ENCODE peak calls at places on chromosomes 16 and 17, in nine cellular contexts. One of them, this sample, is unnamed.

GRCh38 chr17:58215685-58216084 is 3.4 kb downstream of the MKS1 start:
- DNase-seq in GM12878: no peak
- DNase-seq in heart left ventricle: no peak
- DNase-seq in OCI-LY7: peak
- DNase-seq in RWPE1: no peak
- DNase-seq in fibroblast of pulmonary artery: no peak
- DNase-seq in GM13977: no peak
- DNase-seq in Calu3: no peak
- DNase-seq in CD4-positive, alpha-beta T cell: no peak
- DNase-seq in this sample: no peak

GRCh38 chr17:40103742-40104095 is 3.3 kb upstream of the NR1D1 start:
- DNase-seq in GM12878: no peak
- DNase-seq in heart left ventricle: no peak
- DNase-seq in OCI-LY7: no peak
- DNase-seq in RWPE1: no peak
- DNase-seq in fibroblast of pulmonary artery: no peak
- DNase-seq in GM13977: no peak
- DNase-seq in Calu3: no peak
- DNase-seq in CD4-positive, alpha-beta T cell: no peak
- DNase-seq in this sample: no peak

GRCh38 chr16:28491080-28491969 is 549 bp downstream of the CLN3 start:
- DNase-seq in GM12878: no peak
- DNase-seq in heart left ventricle: peak
- DNase-seq in OCI-LY7: peak
- DNase-seq in RWPE1: peak
- DNase-seq in fibroblast of pulmonary artery: peak
- DNase-seq in GM13977: peak
- DNase-seq in Calu3: peak
- DNase-seq in CD4-positive, alpha-beta T cell: no peak
- DNase-seq in this sample: no peak

GRCh38 chr17:7932949-7933348 is 943 bp downstream of the CNTROB start:
- DNase-seq in GM12878: no peak
- DNase-seq in heart left ventricle: peak
- DNase-seq in OCI-LY7: peak
- DNase-seq in RWPE1: peak
- DNase-seq in fibroblast of pulmonary artery: peak
- DNase-seq in GM13977: peak
- DNase-seq in Calu3: peak
- DNase-seq in CD4-positive, alpha-beta T cell: no peak
- DNase-seq in this sample: no peak

GRCh38 chr16:87344165-87344930 is 27.2 kb upstream of the C16orf95 start:
- DNase-seq in GM12878: no peak
- DNase-seq in heart left ventricle: no peak
- DNase-seq in OCI-LY7: no peak
- DNase-seq in RWPE1: no peak
- DNase-seq in fibroblast of pulmonary artery: no peak
- DNase-seq in GM13977: no peak
- DNase-seq in Calu3: no peak
- DNase-seq in CD4-positive, alpha-beta T cell: no peak
- DNase-seq in this sample: no peak

GRCh38 chr16:87548086-87548485 is 54.2 kb upstream of the JPH3 start:
- DNase-seq in GM12878: no peak
- DNase-seq in heart left ventricle: no peak
- DNase-seq in OCI-LY7: no peak
- DNase-seq in RWPE1: no peak
- DNase-seq in fibroblast of pulmonary artery: no peak
- DNase-seq in GM13977: no peak
- DNase-seq in Calu3: no peak
- DNase-seq in CD4-positive, alpha-beta T cell: no peak
- DNase-seq in this sample: no peak

GRCh38 chr16:81437860-81438259 is 6.7 kb upstream of the CMIP start:
- DNase-seq in GM12878: no peak
- DNase-seq in heart left ventricle: no peak
- DNase-seq in OCI-LY7: no peak
- DNase-seq in RWPE1: no peak
- DNase-seq in fibroblast of pulmonary artery: no peak
- DNase-seq in GM13977: no peak
- DNase-seq in Calu3: no peak
- DNase-seq in CD4-positive, alpha-beta T cell: no peak
- DNase-seq in this sample: no peak

GRCh38 chr16:66662445-66663194 is 33.9 kb downstream of the CMTM4 start:
- DNase-seq in GM12878: no peak
- DNase-seq in heart left ventricle: no peak
- DNase-seq in OCI-LY7: peak
- DNase-seq in RWPE1: peak
- DNase-seq in fibroblast of pulmonary artery: peak
- DNase-seq in GM13977: no peak
- DNase-seq in Calu3: peak
- DNase-seq in CD4-positive, alpha-beta T cell: no peak
- DNase-seq in this sample: no peak

GRCh38 chr17:75081611-75082540 is 5.9 kb upstream of the SLC16A5 start:
- DNase-seq in GM12878: no peak
- DNase-seq in heart left ventricle: no peak
- DNase-seq in OCI-LY7: no peak
- DNase-seq in RWPE1: no peak
- DNase-seq in fibroblast of pulmonary artery: no peak
- DNase-seq in GM13977: no peak
- DNase-seq in Calu3: no peak
- DNase-seq in CD4-positive, alpha-beta T cell: no peak
- DNase-seq in this sample: no peak

GRCh38 chr17:15091825-15092224 is 173.3 kb downstream of the PMP22 start:
- DNase-seq in GM12878: no peak
- DNase-seq in heart left ventricle: no peak
- DNase-seq in OCI-LY7: peak
- DNase-seq in RWPE1: peak
- DNase-seq in fibroblast of pulmonary artery: no peak
- DNase-seq in GM13977: no peak
- DNase-seq in Calu3: peak
- DNase-seq in CD4-positive, alpha-beta T cell: no peak
- DNase-seq in this sample: no peak
- TF ChIP-seq CTCF in GM12878: no peak
- TF ChIP-seq CTCF in heart left ventricle: no peak
- TF ChIP-seq CTCF in OCI-LY7: peak
- TF ChIP-seq CTCF in RWPE1: peak
- TF ChIP-seq CTCF in fibroblast of pulmonary artery: no peak
- TF ChIP-seq CTCF in GM13977: no peak
- TF ChIP-seq CTCF in Calu3: no peak
- TF ChIP-seq CTCF in CD4-positive, alpha-beta T cell: no peak
- TF ChIP-seq CTCF in this sample: peak

GRCh38 chr16:57137566-57138273 is 45.3 kb downstream of the CPNE2 start:
- DNase-seq in GM12878: no peak
- DNase-seq in heart left ventricle: no peak
- DNase-seq in OCI-LY7: no peak
- DNase-seq in RWPE1: no peak
- DNase-seq in fibroblast of pulmonary artery: no peak
- DNase-seq in GM13977: no peak
- DNase-seq in Calu3: no peak
- DNase-seq in CD4-positive, alpha-beta T cell: no peak
- DNase-seq in this sample: no peak

GRCh38 chr16:57133911-57134310 is 41.5 kb downstream of the CPNE2 start:
- DNase-seq in GM12878: no peak
- DNase-seq in heart left ventricle: no peak
- DNase-seq in OCI-LY7: no peak
- DNase-seq in RWPE1: no peak
- DNase-seq in fibroblast of pulmonary artery: no peak
- DNase-seq in GM13977: no peak
- DNase-seq in Calu3: no peak
- DNase-seq in CD4-positive, alpha-beta T cell: no peak
- DNase-seq in this sample: no peak

GRCh38 chr16:57134982-57135381 is 42.6 kb downstream of the CPNE2 start:
- DNase-seq in GM12878: no peak
- DNase-seq in heart left ventricle: no peak
- DNase-seq in OCI-LY7: peak
- DNase-seq in RWPE1: no peak
- DNase-seq in fibroblast of pulmonary artery: no peak
- DNase-seq in GM13977: no peak
- DNase-seq in Calu3: no peak
- DNase-seq in CD4-positive, alpha-beta T cell: peak
- DNase-seq in this sample: no peak

GRCh38 chr16:57138281-57138935 is 46.0 kb downstream of the CPNE2 start:
- DNase-seq in GM12878: no peak
- DNase-seq in heart left ventricle: no peak
- DNase-seq in OCI-LY7: no peak
- DNase-seq in RWPE1: no peak
- DNase-seq in fibroblast of pulmonary artery: no peak
- DNase-seq in GM13977: no peak
- DNase-seq in Calu3: no peak
- DNase-seq in CD4-positive, alpha-beta T cell: no peak
- DNase-seq in this sample: no peak

GRCh38 chr16:57137043-57137442 is 44.7 kb downstream of the CPNE2 start:
- DNase-seq in GM12878: no peak
- DNase-seq in heart left ventricle: no peak
- DNase-seq in OCI-LY7: no peak
- DNase-seq in RWPE1: no peak
- DNase-seq in fibroblast of pulmonary artery: no peak
- DNase-seq in GM13977: no peak
- DNase-seq in Calu3: no peak
- DNase-seq in CD4-positive, alpha-beta T cell: no peak
- DNase-seq in this sample: no peak
- TF ChIP-seq CTCF in GM12878: no peak
- TF ChIP-seq CTCF in heart left ventricle: no peak
- TF ChIP-seq CTCF in OCI-LY7: no peak
- TF ChIP-seq CTCF in RWPE1: no peak
- TF ChIP-seq CTCF in fibroblast of pulmonary artery: no peak
- TF ChIP-seq CTCF in GM13977: no peak
- TF ChIP-seq CTCF in Calu3: no peak
- TF ChIP-seq CTCF in CD4-positive, alpha-beta T cell: no peak
- TF ChIP-seq CTCF in this sample: no peak

GRCh38 chr16:89442990-89443726 is 47.2 kb downstream of the ANKRD11 start:
- DNase-seq in GM12878: no peak
- DNase-seq in heart left ventricle: peak
- DNase-seq in OCI-LY7: no peak
- DNase-seq in RWPE1: peak
- DNase-seq in fibroblast of pulmonary artery: peak
- DNase-seq in GM13977: no peak
- DNase-seq in Calu3: peak
- DNase-seq in CD4-positive, alpha-beta T cell: no peak
- DNase-seq in this sample: no peak
- TF ChIP-seq CTCF in GM12878: no peak
- TF ChIP-seq CTCF in heart left ventricle: no peak
- TF ChIP-seq CTCF in OCI-LY7: no peak
- TF ChIP-seq CTCF in RWPE1: peak
- TF ChIP-seq CTCF in fibroblast of pulmonary artery: no peak
- TF ChIP-seq CTCF in GM13977: no peak
- TF ChIP-seq CTCF in Calu3: no peak
- TF ChIP-seq CTCF in CD4-positive, alpha-beta T cell: no peak
- TF ChIP-seq CTCF in this sample: no peak

GRCh38 chr17:2331303-2331702 is 5.0 kb downstream of the TSR1 start:
- DNase-seq in GM12878: no peak
- DNase-seq in heart left ventricle: no peak
- DNase-seq in OCI-LY7: no peak
- DNase-seq in RWPE1: no peak
- DNase-seq in fibroblast of pulmonary artery: no peak
- DNase-seq in GM13977: no peak
- DNase-seq in Calu3: no peak
- DNase-seq in CD4-positive, alpha-beta T cell: no peak
- DNase-seq in this sample: no peak

GRCh38 chr17:2335726-2336214 is 487 bp downstream of the TSR1 start:
- DNase-seq in GM12878: no peak
- DNase-seq in heart left ventricle: no peak
- DNase-seq in OCI-LY7: no peak
- DNase-seq in RWPE1: peak
- DNase-seq in fibroblast of pulmonary artery: no peak
- DNase-seq in GM13977: no peak
- DNase-seq in Calu3: no peak
- DNase-seq in CD4-positive, alpha-beta T cell: no peak
- DNase-seq in this sample: no peak

GRCh38 chr17:2337152-2337810 is at the start of gene SGSM2:
- DNase-seq in GM12878: no peak
- DNase-seq in heart left ventricle: peak
- DNase-seq in OCI-LY7: peak
- DNase-seq in RWPE1: peak
- DNase-seq in fibroblast of pulmonary artery: peak
- DNase-seq in GM13977: peak
- DNase-seq in Calu3: peak
- DNase-seq in CD4-positive, alpha-beta T cell: peak
- DNase-seq in this sample: no peak

GRCh38 chr17:2337811-2338657 is 733 bp downstream of the SGSM2 start:
- DNase-seq in GM12878: no peak
- DNase-seq in heart left ventricle: peak
- DNase-seq in OCI-LY7: peak
- DNase-seq in RWPE1: peak
- DNase-seq in fibroblast of pulmonary artery: peak
- DNase-seq in GM13977: peak
- DNase-seq in Calu3: peak
- DNase-seq in CD4-positive, alpha-beta T cell: peak
- DNase-seq in this sample: no peak

DNA sequence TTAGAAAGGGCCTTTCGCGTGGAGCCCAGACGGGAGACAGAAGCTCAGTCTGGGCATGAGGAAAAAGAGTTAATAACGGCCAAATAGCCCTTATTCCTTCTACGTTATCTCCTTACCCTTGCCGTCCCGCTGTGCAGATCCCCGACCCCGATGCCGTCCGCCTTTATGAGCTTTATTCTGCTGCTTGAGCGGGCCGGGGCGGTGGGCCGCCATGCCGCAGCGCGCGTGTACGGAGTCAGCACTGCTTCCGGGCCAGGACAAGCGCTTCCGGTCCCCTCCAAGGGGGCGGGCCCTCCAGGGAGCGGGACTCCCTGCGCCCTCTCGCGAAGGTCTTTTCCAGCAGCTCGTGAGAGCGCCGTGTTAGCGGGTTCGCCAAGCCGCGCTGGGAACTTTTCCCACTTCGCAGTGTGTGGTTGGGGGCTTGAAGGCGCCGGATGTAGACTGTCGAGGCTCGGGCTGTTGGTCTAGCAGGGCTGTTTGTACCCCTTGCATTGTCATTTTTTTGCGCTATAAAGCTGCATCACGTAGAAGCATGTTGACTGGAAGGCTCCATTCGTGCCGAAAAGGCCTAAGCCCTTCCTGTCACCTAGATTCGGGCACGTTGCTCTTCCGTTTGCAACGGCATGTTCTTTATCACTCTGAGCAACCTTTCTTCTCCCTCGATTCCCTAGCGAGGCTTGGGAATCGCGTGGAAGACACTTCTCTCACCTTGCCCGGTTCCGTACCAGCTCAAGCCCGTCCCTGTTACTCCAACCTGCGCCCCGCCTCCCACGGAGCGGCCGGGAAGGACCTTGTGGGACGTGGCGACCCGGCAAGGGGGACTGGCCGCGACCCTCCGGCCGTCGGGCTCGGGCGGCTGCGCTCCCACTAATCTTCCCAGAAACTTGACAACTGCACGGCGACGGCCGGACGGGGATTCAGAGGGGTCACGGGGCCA is at the start of gene TSR1:
- DNase-seq in GM12878: peak
- DNase-seq in heart left ventricle: peak
- DNase-seq in OCI-LY7: peak
- DNase-seq in RWPE1: peak
- DNase-seq in fibroblast of pulmonary artery: peak
- DNase-seq in GM13977: peak
- DNase-seq in Calu3: peak
- DNase-seq in CD4-positive, alpha-beta T cell: peak
- DNase-seq in this sample: peak
- TF ChIP-seq CTCF in GM12878: peak
- TF ChIP-seq CTCF in heart left ventricle: peak
- TF ChIP-seq CTCF in OCI-LY7: peak
- TF ChIP-seq CTCF in RWPE1: peak
- TF ChIP-seq CTCF in fibroblast of pulmonary artery: peak
- TF ChIP-seq CTCF in GM13977: peak
- TF ChIP-seq CTCF in Calu3: no peak
- TF ChIP-seq CTCF in CD4-positive, alpha-beta T cell: peak
- TF ChIP-seq CTCF in this sample: peak

GRCh38 chr17:80284631-80285030 is 24.0 kb downstream of the RNF213 start:
- DNase-seq in GM12878: no peak
- DNase-seq in heart left ventricle: no peak
- DNase-seq in OCI-LY7: no peak
- DNase-seq in RWPE1: no peak
- DNase-seq in fibroblast of pulmonary artery: no peak
- DNase-seq in GM13977: no peak
- DNase-seq in Calu3: no peak
- DNase-seq in CD4-positive, alpha-beta T cell: no peak
- DNase-seq in this sample: no peak
- TF ChIP-seq CTCF in GM12878: no peak
- TF ChIP-seq CTCF in heart left ventricle: no peak
- TF ChIP-seq CTCF in OCI-LY7: peak
- TF ChIP-seq CTCF in RWPE1: no peak
- TF ChIP-seq CTCF in fibroblast of pulmonary artery: no peak
- TF ChIP-seq CTCF in GM13977: no peak
- TF ChIP-seq CTCF in Calu3: no peak
- TF ChIP-seq CTCF in CD4-positive, alpha-beta T cell: no peak
- TF ChIP-seq CTCF in this sample: no peak

This sample was measured in type B pancreatic cell.